ENCODE peak calls at places on chromosome 18, in six cellular contexts. One of them, this sample, is unnamed.

GRCh38 chr18:53799134-53799533 is 425.3 kb downstream of the MBD2 start:
- DNase-seq in B cell: no peak
- DNase-seq in hepatic stellate cell: no peak
- DNase-seq in stimulated activated CD4-positive, alpha-beta T cell treated with anti-CD3 and anti-CD28 coated beads, TNF-alpha, amount 100 ng/mL, for 4 hours: no peak
- DNase-seq in ovary: no peak
- DNase-seq in keratinocyte: no peak
- DNase-seq in this sample: no peak

GRCh38 chr18:34801769-34802168 is 91.7 kb downstream of the DTNA start:
- DNase-seq in B cell: no peak
- DNase-seq in ovary: no peak
- DNase-seq in keratinocyte: no peak
- DNase-seq in hepatic stellate cell: no peak
- DNase-seq in stimulated activated CD4-positive, alpha-beta T cell treated with anti-CD3 and anti-CD28 coated beads, TNF-alpha, amount 100 ng/mL, for 4 hours: no peak
- DNase-seq in this sample: no peak

GRCh38 chr18:49757513-49758262 is 55.6 kb downstream of the ACAA2 start:
- DNase-seq in keratinocyte: no peak
- DNase-seq in stimulated activated CD4-positive, alpha-beta T cell treated with anti-CD3 and anti-CD28 coated beads, TNF-alpha, amount 100 ng/mL, for 4 hours: no peak
- DNase-seq in hepatic stellate cell: no peak
- DNase-seq in B cell: no peak
- DNase-seq in ovary: no peak
- DNase-seq in this sample: no peak

GRCh38 chr18:28112056-28112470 is 64.9 kb downstream of the CDH2 start:
- DNase-seq in keratinocyte: no peak
- DNase-seq in B cell: no peak
- DNase-seq in stimulated activated CD4-positive, alpha-beta T cell treated with anti-CD3 and anti-CD28 coated beads, TNF-alpha, amount 100 ng/mL, for 4 hours: no peak
- DNase-seq in ovary: no peak
- DNase-seq in hepatic stellate cell: peak; percentile 23
- DNase-seq in this sample: no peak

GRCh38 chr18:70294471-70295191 is 5.8 kb downstream of the SOCS6 start:
- DNase-seq in ovary: no peak
- DNase-seq in keratinocyte: no peak
- DNase-seq in stimulated activated CD4-positive, alpha-beta T cell treated with anti-CD3 and anti-CD28 coated beads, TNF-alpha, amount 100 ng/mL, for 4 hours: no peak
- DNase-seq in B cell: no peak
- DNase-seq in hepatic stellate cell: no peak
- DNase-seq in this sample: no peak

GRCh38 chr18:9429662-9429993 is 45.7 kb upstream of the RALBP1 start:
- DNase-seq in ovary: no peak
- DNase-seq in B cell: no peak
- DNase-seq in hepatic stellate cell: no peak
- DNase-seq in keratinocyte: no peak
- DNase-seq in stimulated activated CD4-positive, alpha-beta T cell treated with anti-CD3 and anti-CD28 coated beads, TNF-alpha, amount 100 ng/mL, for 4 hours: no peak
- DNase-seq in this sample: no peak

GRCh38 chr18:63162271-63163014 is 157.1 kb downstream of the BCL2 start:
- DNase-seq in keratinocyte: no peak
- DNase-seq in ovary: peak; percentile 50
- DNase-seq in stimulated activated CD4-positive, alpha-beta T cell treated with anti-CD3 and anti-CD28 coated beads, TNF-alpha, amount 100 ng/mL, for 4 hours: no peak
- DNase-seq in B cell: peak; percentile 80
- DNase-seq in hepatic stellate cell: peak; percentile 34
- DNase-seq in this sample: no peak

GRCh38 chr18:76689646-76690264 is 132.6 kb upstream of the ZNF236 start:
- DNase-seq in ovary: no peak
- DNase-seq in keratinocyte: no peak
- DNase-seq in stimulated activated CD4-positive, alpha-beta T cell treated with anti-CD3 and anti-CD28 coated beads, TNF-alpha, amount 100 ng/mL, for 4 hours: no peak
- DNase-seq in hepatic stellate cell: no peak
- DNase-seq in B cell: no peak
- DNase-seq in this sample: no peak

GRCh38 chr18:50816767-50817166 is 3.0 kb downstream of the MRO start:
- DNase-seq in hepatic stellate cell: no peak
- DNase-seq in ovary: no peak
- DNase-seq in keratinocyte: no peak
- DNase-seq in stimulated activated CD4-positive, alpha-beta T cell treated with anti-CD3 and anti-CD28 coated beads, TNF-alpha, amount 100 ng/mL, for 4 hours: no peak
- DNase-seq in B cell: peak; percentile 71
- DNase-seq in this sample: no peak

GRCh38 chr18:57709335-57709734 is 87.7 kb upstream of the NARS1 start:
- DNase-seq in hepatic stellate cell: no peak
- DNase-seq in keratinocyte: no peak
- DNase-seq in stimulated activated CD4-positive, alpha-beta T cell treated with anti-CD3 and anti-CD28 coated beads, TNF-alpha, amount 100 ng/mL, for 4 hours: no peak
- DNase-seq in ovary: no peak
- DNase-seq in B cell: no peak
- DNase-seq in this sample: no peak

GRCh38 chr18:34697233-34697632 is 12.9 kb upstream of the DTNA start:
- DNase-seq in hepatic stellate cell: no peak
- DNase-seq in keratinocyte: no peak
- DNase-seq in B cell: no peak
- DNase-seq in stimulated activated CD4-positive, alpha-beta T cell treated with anti-CD3 and anti-CD28 coated beads, TNF-alpha, amount 100 ng/mL, for 4 hours: no peak
- DNase-seq in ovary: no peak
- DNase-seq in this sample: no peak

GRCh38 chr18:12391487-12392136 is 14.6 kb upstream of the AFG3L2 start:
- DNase-seq in B cell: peak; percentile 64
- DNase-seq in stimulated activated CD4-positive, alpha-beta T cell treated with anti-CD3 and anti-CD28 coated beads, TNF-alpha, amount 100 ng/mL, for 4 hours: peak; percentile 15
- DNase-seq in ovary: peak; percentile 73
- DNase-seq in keratinocyte: no peak
- DNase-seq in hepatic stellate cell: peak; percentile 68
- DNase-seq in this sample: peak; percentile 57

GRCh38 chr18:32048507-32049091 is 30.0 kb downstream of the RNF125 start:
- DNase-seq in ovary: peak; percentile 50
- DNase-seq in stimulated activated CD4-positive, alpha-beta T cell treated with anti-CD3 and anti-CD28 coated beads, TNF-alpha, amount 100 ng/mL, for 4 hours: no peak
- DNase-seq in B cell: peak; percentile 37
- DNase-seq in keratinocyte: no peak
- DNase-seq in hepatic stellate cell: peak; percentile 36
- DNase-seq in this sample: peak; percentile 90

GRCh38 chr18:63684718-63685117 is 18.0 kb upstream of the SERPINB11 start:
- DNase-seq in keratinocyte: peak; percentile 28
- DNase-seq in stimulated activated CD4-positive, alpha-beta T cell treated with anti-CD3 and anti-CD28 coated beads, TNF-alpha, amount 100 ng/mL, for 4 hours: no peak
- DNase-seq in ovary: no peak
- DNase-seq in B cell: no peak
- DNase-seq in hepatic stellate cell: no peak
- DNase-seq in this sample: no peak

GRCh38 chr18:79681484-79682387 is 2.1 kb downstream of the CTDP1 start:
- DNase-seq in B cell: no peak
- DNase-seq in ovary: no peak
- DNase-seq in keratinocyte: no peak
- DNase-seq in stimulated activated CD4-positive, alpha-beta T cell treated with anti-CD3 and anti-CD28 coated beads, TNF-alpha, amount 100 ng/mL, for 4 hours: peak; percentile 27
- DNase-seq in hepatic stellate cell: no peak
- DNase-seq in this sample: peak; percentile 97

GRCh38 chr18:58953627-58954026 is 89.0 kb downstream of the ZNF532 start:
- DNase-seq in stimulated activated CD4-positive, alpha-beta T cell treated with anti-CD3 and anti-CD28 coated beads, TNF-alpha, amount 100 ng/mL, for 4 hours: no peak
- DNase-seq in keratinocyte: no peak
- DNase-seq in B cell: no peak
- DNase-seq in hepatic stellate cell: no peak
- DNase-seq in ovary: no peak
- DNase-seq in this sample: no peak

GRCh38 chr18:6757966-6758365 is 28.4 kb downstream of the ARHGAP28 start:
- DNase-seq in stimulated activated CD4-positive, alpha-beta T cell treated with anti-CD3 and anti-CD28 coated beads, TNF-alpha, amount 100 ng/mL, for 4 hours: no peak
- DNase-seq in keratinocyte: no peak
- DNase-seq in ovary: no peak
- DNase-seq in hepatic stellate cell: no peak
- DNase-seq in B cell: no peak
- DNase-seq in this sample: no peak

This sample was measured in HL-60.